ENCODE peak calls at places on chromosome 3, in four cellular contexts. E, X, Z and F are unnamed samples.

GRCh38 chr3:37740471-37740870 is 121.2 kb upstream of the CTDSPL start:
- DNase-seq in E (no peak), X (no peak), Z (no peak), F (no peak)

GRCh38 chr3:186002884-186003472 is 65.2 kb upstream of the TRA2B start:
- DNase-seq in E (peak; percentile 38), X (no peak), Z (peak; percentile 9), F (no peak)

GRCh38 chr3:13896473-13897154 is 16.7 kb upstream of the WNT7A start:
- DNase-seq in E (peak; percentile 73), X (peak; percentile 81), Z (peak; percentile 42), F (peak; percentile 69)

GRCh38 chr3:45219694-45220093 is 6.4 kb downstream of the TMEM158 start:
- DNase-seq in E (no peak), X (no peak), Z (no peak), F (no peak)

GRCh38 chr3:40504636-40505430 is 1.0 kb upstream of the ZNF620 start:
- DNase-seq in E (peak; percentile 15), X (no peak), Z (peak; percentile 91), F (no peak)

GRCh38 chr3:149898771-149899170 is 71.9 kb downstream of the PFN2 start:
- DNase-seq in E (no peak), X (no peak), Z (no peak), F (no peak)

GRCh38 chr3:161413127-161413854 is 42.0 kb upstream of the SPTSSB start:
- DNase-seq in E (peak; percentile 78), X (no peak), Z (peak; percentile 68), F (no peak)

GRCh38 chr3:39962566-39962965 is 153.2 kb downstream of the MYRIP start:
- DNase-seq in E (peak; percentile 24), X (no peak), Z (no peak), F (no peak)

GRCh38 chr3:196670335-196670734 is 30.8 kb downstream of the NRROS start:
- DNase-seq in E (no peak), X (no peak), Z (peak; percentile 5), F (peak; percentile 77)

GRCh38 chr3:25423780-25424179 is 4.3 kb upstream of the RARB start:
- DNase-seq in E (no peak), X (no peak), Z (no peak), F (no peak)

GRCh38 chr3:38662544-38662943 is 13.1 kb upstream of the SCN5A start:
- DNase-seq in E (no peak), X (no peak), Z (no peak), F (no peak)

GRCh38 chr3:87867001-87867400 is 191.8 kb downstream of the CGGBP1 start:
- DNase-seq in E (no peak), X (no peak), Z (no peak), F (no peak)

GRCh38 chr3:94069242-94069813 is 6.5 kb downstream of the NSUN3 start:
- DNase-seq in E (no peak), X (no peak), Z (no peak), F (no peak)

GRCh38 chr3:118991775-118992174 is 42.9 kb downstream of the IGSF11 start:
- DNase-seq in E (peak; percentile 59), X (no peak), Z (peak; percentile 78), F (no peak)

GRCh38 chr3:53949541-53949940 is 57.9 kb upstream of the SELENOK start:
- DNase-seq in E (no peak), X (no peak), Z (no peak), F (no peak)

GRCh38 chr3:87771338-87772059 is 287.3 kb downstream of the CGGBP1 start:
- DNase-seq in E (peak; percentile 35), X (no peak), Z (peak; percentile 48), F (no peak)

GRCh38 chr3:64084640-64085039 is 61.3 kb upstream of the PSMD6 start:
- DNase-seq in E (no peak), X (no peak), Z (no peak), F (no peak)

GRCh38 chr3:8757551-8758518 is 11.6 kb downstream of the OXTR start:
- DNase-seq in E (no peak), X (no peak), Z (no peak), F (no peak)

GRCh38 chr3:10764314-10765051 is 51.5 kb upstream of the SLC6A11 start:
- DNase-seq in E (no peak), X (no peak), Z (no peak), F (no peak)

GRCh38 chr3:81173514-81173913 is 587.9 kb downstream of the GBE1 start:
- DNase-seq in E (no peak), X (no peak), Z (no peak), F (no peak)

GRCh38 chr3:71585126-71585525 is 1.6 kb upstream of the FOXP1 start:
- DNase-seq in E (peak; percentile 20), X (peak; percentile 34), Z (peak; percentile 4), F (no peak)

GRCh38 chr3:25907081-25907480 is 117.2 kb downstream of the OXSM start:
- DNase-seq in E (no peak), X (peak; percentile 37), Z (peak; percentile 36), F (no peak)

GRCh38 chr3:36866358-36866757 is 78.5 kb downstream of the TRANK1 start:
- DNase-seq in E (no peak), X (no peak), Z (no peak), F (no peak)

GRCh38 chr3:24372559-24373197 is 122.0 kb downstream of the THRB start:
- DNase-seq in E (no peak), X (no peak), Z (no peak), F (no peak)
- H3K4me1 ChIP-seq in E (peaks cover 60% of the 10 kb centered on the region), X (no peaks in the 10 kb centered on the region), Z (peaks cover 12% of the 10 kb centered on the region), F (no peaks in the 10 kb centered on the region)

GRCh38 chr3:188229726-188230125 is 75.8 kb downstream of the LPP start:
- DNase-seq in E (no peak), X (no peak), Z (no peak), F (no peak)
- H3K27ac ChIP-seq in E (no peak overlapping the region), X (no peak overlapping the region), Z (no peak overlapping the region), F (no peak overlapping the region)

GRCh38 chr3:130543322-130543721 is 26.3 kb downstream of the COL6A6 start:
- DNase-seq in E (no peak), X (no peak), Z (no peak), F (no peak)
- TF ChIP-seq POLR2A in E (no peak), X (no peak), Z (no peak), F (no peak)

DNA sequence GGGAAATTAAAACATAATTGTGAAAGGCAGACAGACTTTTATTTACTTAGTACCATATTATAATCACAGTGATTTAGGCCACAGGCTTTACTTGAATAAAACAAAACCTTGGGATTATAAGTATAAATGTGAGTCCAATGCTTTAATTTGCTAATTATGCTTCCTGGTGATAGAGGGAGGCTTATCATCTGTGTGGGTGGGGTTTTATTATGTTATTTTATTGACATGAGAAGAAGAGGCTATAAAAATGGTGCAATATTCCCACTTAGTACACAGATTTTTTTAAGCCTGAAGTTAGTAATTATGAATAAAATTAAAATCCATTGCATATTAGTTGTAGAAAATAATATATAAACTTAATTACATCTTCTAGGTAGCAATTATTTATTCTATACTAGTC is 248.3 kb upstream of the TBL1XR1 start:
- DNase-seq in E (no peak), X (no peak), Z (no peak), F (no peak)
- H3K4me1 ChIP-seq in E (peaks cover 5% of the 10 kb centered on the region), X (no peaks in the 10 kb centered on the region), Z (peaks cover 20% of the 10 kb centered on the region), F (peaks cover 69% of the 10 kb centered on the region)

GRCh38 chr3:68121291-68121690 is 466.9 kb upstream of the SUCLG2 start:
- DNase-seq in E (no peak), X (no peak), Z (no peak), F (no peak)
- H3K27ac ChIP-seq in E (no peak overlapping the region), X (no peak overlapping the region), Z (no peak overlapping the region), F (no peak overlapping the region)

GRCh38 chr3:152302521-152303021 is 33.8 kb downstream of the MBNL1 start:
- DNase-seq in E (peak; percentile 80), X (no peak), Z (peak; percentile 73), F (no peak)
- TF ChIP-seq POLR2A in E (no peak), X (no peak), Z (no peak), F (no peak)